ENCODE peak calls at places on chromosomes 1 and 21, in seven cellular contexts. J, Z, G, O, M, U and D are unnamed samples.
A peak's percentile ranks its signal among the peaks of the same experiment; 100 is the strongest.

GRCh38 chr1:4655674-4656532 is 1.5 kb downstream of the AJAP1 start:
- DNase-seq in Z (no peak), J (no peak), U (peak; percentile 89), G (peak; percentile 61), O (peak; percentile 41), M (peak; percentile 40), D (no peak)

GRCh38 chr1:240878631-240879030 is 266.7 kb upstream of the GREM2 start:
- DNase-seq in J (peak; percentile 81), U (no peak), O (no peak), Z (no peak), M (no peak), G (no peak), D (no peak)

GRCh38 chr1:59564192-59564891 is 250.4 kb upstream of the HOOK1 start:
- DNase-seq in Z (no peak), M (no peak), U (no peak), O (no peak), G (no peak), J (no peak), D (no peak)

GRCh38 chr1:167446946-167447345 is 71.4 kb downstream of the CD247 start:
- DNase-seq in M (no peak), U (no peak), G (no peak), J (no peak), O (no peak), Z (no peak), D (no peak)

GRCh38 chr1:207702317-207702716 is 49.5 kb upstream of the CD46 start:
- DNase-seq in M (no peak), O (no peak), U (no peak), J (no peak), Z (no peak), G (no peak), D (no peak)

GRCh38 chr1:160214481-160215140 is 9.4 kb downstream of the PEA15 start:
- DNase-seq in J (no peak), O (no peak), M (peak; percentile 55), G (no peak), Z (no peak), U (no peak), D (no peak)

GRCh38 chr1:11918779-11919519 is 7.3 kb downstream of the KIAA2013 start:
- DNase-seq in U (no peak), J (no peak), G (no peak), Z (no peak), M (no peak), O (peak; percentile 72), D (no peak)

GRCh38 chr1:200479816-200480215 is 70.0 kb upstream of the ZNF281 start:
- DNase-seq in O (no peak), U (no peak), G (no peak), Z (no peak), M (no peak), J (peak; percentile 8), D (no peak)

GRCh38 chr1:93625582-93626327 is 55.9 kb downstream of the BCAR3 start:
- DNase-seq in U (no peak), G (no peak), Z (no peak), J (peak; percentile 99), O (no peak), M (no peak), D (no peak)

GRCh38 chr1:92858564-92859399 is 26.9 kb downstream of the RPL5 start:
- DNase-seq in M (no peak), U (peak; percentile 85), Z (no peak), G (peak; percentile 91), O (no peak), J (peak; percentile 81), D (peak; percentile 68)

GRCh38 chr21:44785620-44786344 is 15.8 kb downstream of the UBE2G2 start:
- DNase-seq in U (no peak), G (no peak), M (no peak), J (no peak), Z (no peak), O (no peak), D (no peak)

GRCh38 chr1:221778535-221779142 is 36.8 kb upstream of the DUSP10 start:
- DNase-seq in G (no peak), O (no peak), J (no peak), U (no peak), Z (peak; percentile 64), M (no peak), D (peak; percentile 29)

GRCh38 chr1:7578206-7578605 is 192.9 kb upstream of the VAMP3 start:
- DNase-seq in J (no peak), U (no peak), O (no peak), G (no peak), M (peak; percentile 15), Z (peak; percentile 34), D (no peak)

GRCh38 chr1:67314696-67315095 is 7.0 kb downstream of the IL12RB2 start:
- DNase-seq in U (no peak), J (no peak), G (no peak), Z (no peak), O (no peak), M (no peak), D (peak; percentile 17)

GRCh38 chr1:33244143-33244808 is 12.0 kb upstream of the ZNF362 start:
- DNase-seq in U (no peak), M (no peak), Z (no peak), G (no peak), J (no peak), O (no peak), D (no peak)

GRCh38 chr21:42452401-42453018 is 43.5 kb downstream of the RSPH1 start:
- DNase-seq in U (no peak), Z (no peak), O (no peak), M (no peak), J (no peak), G (no peak), D (no peak)

GRCh38 chr1:56099766-56100165 is 479.6 kb downstream of the PLPP3 start:
- DNase-seq in G (no peak), U (no peak), M (no peak), Z (no peak), J (no peak), O (no peak), D (no peak)

GRCh38 chr1:36306902-36307456 is 811 bp downstream of the SH3D21 start:
- DNase-seq in U (peak; percentile 99), M (peak; percentile 97), J (peak; percentile 97), Z (peak; percentile 93), O (peak; percentile 94), G (peak; percentile 97), D (peak; percentile 100)

GRCh38 chr1:45573231-45573804 is 10.5 kb upstream of the NASP start:
- DNase-seq in U (peak; percentile 40), G (no peak), Z (no peak), O (no peak), J (no peak), M (no peak), D (no peak)
- TF ChIP-seq CTCF in U (no peak), G (no peak), Z (no peak), O (no peak), J (no peak), M (no peak), D (no peak)

GRCh38 chr1:28371011-28371378 is 1.5 kb downstream of the PHACTR4 start:
- DNase-seq in M (no peak), Z (no peak), G (no peak), J (no peak), O (no peak), U (no peak), D (no peak)

GRCh38 chr1:28369225-28369517 is 369 bp upstream of the PHACTR4 start:
- DNase-seq in Z (no peak), U (no peak), O (no peak), M (no peak), G (no peak), J (no peak), D (no peak)

GRCh38 chr1:28374297-28374696 is 4.8 kb downstream of the PHACTR4 start:
- DNase-seq in O (no peak), J (no peak), Z (no peak), G (no peak), U (no peak), M (no peak), D (no peak)

GRCh38 chr1:28369518-28370219 is at the start of gene PHACTR4:
- DNase-seq in U (peak; percentile 98), Z (peak; percentile 96), G (peak; percentile 93), M (peak; percentile 94), O (peak; percentile 93), J (peak; percentile 90), D (peak; percentile 94)

DNA sequence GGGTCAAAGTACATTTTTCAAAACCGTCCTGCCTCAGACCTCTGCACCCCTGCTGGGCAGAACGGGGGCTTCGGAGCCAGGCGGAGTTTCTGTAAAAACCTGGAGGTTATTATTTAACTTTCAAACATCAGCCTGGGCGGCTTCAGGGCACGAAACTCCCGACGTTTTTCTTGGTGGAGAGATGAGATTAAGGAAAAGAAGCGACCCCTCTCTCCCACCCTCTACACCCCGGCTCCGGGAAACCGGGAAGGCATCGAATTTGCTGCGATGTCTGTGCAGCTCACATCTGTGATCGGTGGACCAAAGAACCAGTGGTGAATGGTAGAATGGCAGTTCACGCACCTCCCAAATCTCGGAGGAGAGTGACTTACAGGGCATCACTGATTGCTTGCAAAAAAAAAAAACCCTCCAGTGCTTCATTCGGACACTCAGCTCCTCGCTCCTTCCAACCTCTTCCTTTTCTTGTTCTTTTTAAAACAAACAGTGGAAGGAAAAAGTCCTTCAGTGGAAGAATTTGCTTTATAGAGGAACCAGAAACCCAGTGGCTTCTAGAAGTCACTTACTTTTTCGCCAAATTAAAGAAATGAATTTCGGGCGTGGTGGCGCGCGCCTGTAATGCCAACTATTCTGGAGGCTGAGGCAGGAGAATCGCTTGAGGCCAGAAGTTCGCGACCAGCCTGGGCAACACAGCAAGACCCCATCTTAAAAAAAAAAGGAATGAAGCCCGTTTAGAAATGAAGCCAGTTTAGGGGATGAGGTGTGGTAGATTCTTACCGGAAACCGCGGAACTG is 875 bp downstream of the PHACTR4 start:
- DNase-seq in J (no peak), Z (no peak), U (peak; percentile 65), M (no peak), O (no peak), G (peak; percentile 77), D (peak; percentile 56)
- TF ChIP-seq CTCF in J (peak; percentile 12), Z (no peak), U (no peak), M (no peak), O (peak; percentile 21), G (peak; percentile 59), D (no peak)

GRCh38 chr1:153932071-153932592 is 9.4 kb upstream of the GATAD2B start:
- DNase-seq in M (no peak), J (no peak), O (no peak), G (no peak), U (no peak), Z (no peak), D (no peak)

GRCh38 chr1:153934746-153935145 is 11.8 kb downstream of the DENND4B start:
- DNase-seq in O (no peak), U (no peak), Z (no peak), J (no peak), G (no peak), M (no peak), D (no peak)

GRCh38 chr1:153933955-153934354 is 11.2 kb upstream of the GATAD2B start:
- DNase-seq in Z (no peak), U (no peak), O (no peak), J (no peak), G (no peak), M (no peak), D (no peak)

GRCh38 chr1:153932593-153933131 is 9.9 kb upstream of the GATAD2B start:
- DNase-seq in M (no peak), O (no peak), U (no peak), J (no peak), Z (no peak), G (no peak), D (no peak)

GRCh38 chr1:153933420-153933819 is 10.6 kb upstream of the GATAD2B start:
- DNase-seq in U (no peak), M (no peak), G (no peak), Z (no peak), J (no peak), O (no peak), D (no peak)
- TF ChIP-seq CTCF in U (no peak), M (no peak), G (no peak), Z (no peak), J (no peak), O (no peak), D (no peak)

GRCh38 chr1:25117233-25117823 is 115.0 kb downstream of the SYF2 start:
- DNase-seq in Z (no peak), U (peak; percentile 33), O (no peak), M (peak; percentile 69), J (no peak), G (peak; percentile 70), D (no peak)
- TF ChIP-seq CTCF in Z (no peak), U (peak; percentile 50), O (no peak), M (peak; percentile 25), J (peak; percentile 11), G (peak; percentile 83), D (peak; percentile 15)